ENCODE peak calls at places on chromosomes 12 and 14, in nine cellular contexts. One of them, this sample, is unnamed. For H3K4me1, the result is how much of the 10 kb centered on the place peaks cover.

GRCh38 chr12:128178551-128178950 is 88.4 kb upstream of the TMEM132C start:
- DNase-seq in GM12878: no peak
- DNase-seq in uterus: no peak
- DNase-seq in spleen: no peak
- DNase-seq in K562: no peak
- DNase-seq in stomach: no peak
- DNase-seq in suprapubic skin: no peak
- DNase-seq in ovary: no peak
- DNase-seq in esophagus squamous epithelium: no peak
- DNase-seq in this sample: no peak

GRCh38 chr12:104737113-104737512 is 221.0 kb downstream of the SLC41A2 start:
- DNase-seq in ovary: no peak
- DNase-seq in K562: no peak
- DNase-seq in stomach: no peak
- DNase-seq in GM12878: no peak
- DNase-seq in uterus: no peak
- DNase-seq in esophagus squamous epithelium: no peak
- DNase-seq in spleen: no peak
- DNase-seq in suprapubic skin: no peak
- DNase-seq in this sample: no peak

GRCh38 chr14:55843718-55844403 is 263.9 kb downstream of the KTN1 start:
- DNase-seq in stomach: no peak
- DNase-seq in GM12878: no peak
- DNase-seq in K562: no peak
- DNase-seq in uterus: no peak
- DNase-seq in esophagus squamous epithelium: no peak
- DNase-seq in suprapubic skin: no peak
- DNase-seq in spleen: no peak
- DNase-seq in ovary: no peak
- DNase-seq in this sample: no peak

GRCh38 chr14:57487771-57488170 is 5.9 kb downstream of the CCDC198 start:
- DNase-seq in spleen: no peak
- DNase-seq in suprapubic skin: no peak
- DNase-seq in GM12878: no peak
- DNase-seq in stomach: no peak
- DNase-seq in esophagus squamous epithelium: no peak
- DNase-seq in uterus: no peak
- DNase-seq in ovary: no peak
- DNase-seq in K562: no peak
- DNase-seq in this sample: no peak

GRCh38 chr12:8629486-8630033 is 16.9 kb upstream of the AICDA start:
- DNase-seq in uterus: no peak
- DNase-seq in K562: no peak
- DNase-seq in ovary: no peak
- DNase-seq in suprapubic skin: no peak
- DNase-seq in stomach: no peak
- DNase-seq in spleen: no peak
- DNase-seq in esophagus squamous epithelium: no peak
- DNase-seq in GM12878: peak
- DNase-seq in this sample: no peak

GRCh38 chr12:2356601-2357125 is 303.9 kb downstream of the CACNA1C start:
- DNase-seq in esophagus squamous epithelium: no peak
- DNase-seq in stomach: no peak
- DNase-seq in ovary: no peak
- DNase-seq in uterus: no peak
- DNase-seq in K562: no peak
- DNase-seq in GM12878: no peak
- DNase-seq in suprapubic skin: no peak
- DNase-seq in spleen: no peak
- DNase-seq in this sample: no peak

GRCh38 chr14:44945264-44945663 is 16.5 kb downstream of the KLHL28 start:
- DNase-seq in GM12878: no peak
- DNase-seq in ovary: no peak
- DNase-seq in esophagus squamous epithelium: no peak
- DNase-seq in stomach: no peak
- DNase-seq in suprapubic skin: no peak
- DNase-seq in spleen: no peak
- DNase-seq in K562: no peak
- DNase-seq in uterus: no peak
- DNase-seq in this sample: no peak

GRCh38 chr12:89353188-89353822 is 1.0 kb upstream of the DUSP6 start:
- DNase-seq in suprapubic skin: peak
- DNase-seq in stomach: peak
- DNase-seq in ovary: peak
- DNase-seq in uterus: no peak
- DNase-seq in GM12878: no peak
- DNase-seq in spleen: no peak
- DNase-seq in K562: no peak
- DNase-seq in esophagus squamous epithelium: no peak
- DNase-seq in this sample: peak

GRCh38 chr12:50504798-50505385 is at the start of gene DIP2B:
- DNase-seq in ovary: peak
- DNase-seq in spleen: peak
- DNase-seq in suprapubic skin: peak
- DNase-seq in GM12878: peak
- DNase-seq in K562: peak
- DNase-seq in stomach: peak
- DNase-seq in uterus: peak
- DNase-seq in esophagus squamous epithelium: peak
- DNase-seq in this sample: peak
- TF ChIP-seq POLR2A in ovary: peak
- TF ChIP-seq POLR2A in spleen: no peak
- TF ChIP-seq POLR2A in suprapubic skin: peak
- TF ChIP-seq POLR2A in GM12878: peak
- TF ChIP-seq POLR2A in K562: peak
- TF ChIP-seq POLR2A in stomach: no peak
- TF ChIP-seq POLR2A in uterus: peak
- TF ChIP-seq POLR2A in esophagus squamous epithelium: no peak
- TF ChIP-seq POLR2A in this sample: no peak

DNA sequence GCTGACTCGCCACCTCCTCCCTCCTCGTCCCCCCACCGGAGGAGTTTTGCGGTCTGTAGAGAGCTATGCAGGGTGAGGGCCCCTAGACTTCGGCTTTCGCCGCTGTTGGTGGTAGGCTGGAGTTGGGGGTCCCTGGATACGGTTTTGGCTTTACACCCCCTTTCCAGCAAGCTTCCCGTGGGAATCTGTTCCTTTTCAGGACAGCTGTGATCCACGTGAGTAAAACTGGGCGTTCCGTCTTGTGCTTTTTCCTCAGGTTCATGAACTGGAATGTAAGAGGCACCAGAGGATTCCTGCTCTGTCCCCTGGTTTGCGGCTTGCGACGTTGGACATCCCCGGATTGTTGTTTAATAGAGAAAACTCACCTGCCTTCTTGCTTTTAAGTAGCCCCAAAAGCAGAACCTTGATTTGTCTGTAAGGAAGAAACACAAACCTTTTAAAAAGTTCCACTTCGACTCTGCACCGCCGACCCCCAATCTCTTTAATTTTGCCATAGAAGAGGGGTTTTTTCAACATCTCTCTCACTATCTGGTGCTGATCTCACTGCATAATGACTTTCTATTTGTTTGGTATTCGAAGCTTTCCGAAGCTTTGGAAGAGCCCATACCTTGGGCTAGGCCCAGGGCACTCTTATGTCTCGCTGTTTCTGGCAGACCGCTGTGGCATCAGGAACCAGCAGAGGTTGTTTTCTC is 490 bp downstream of the PRORP start:
- DNase-seq in spleen: peak
- DNase-seq in stomach: no peak
- DNase-seq in suprapubic skin: no peak
- DNase-seq in K562: peak
- DNase-seq in GM12878: no peak
- DNase-seq in esophagus squamous epithelium: no peak
- DNase-seq in uterus: no peak
- DNase-seq in ovary: no peak
- DNase-seq in this sample: no peak
- H3K4me1 ChIP-seq in spleen: half or more
- H3K4me1 ChIP-seq in stomach: under half
- H3K4me1 ChIP-seq in suprapubic skin: under half
- H3K4me1 ChIP-seq in K562: under half
- H3K4me1 ChIP-seq in GM12878: under half
- H3K4me1 ChIP-seq in esophagus squamous epithelium: half or more
- H3K4me1 ChIP-seq in uterus: under half
- H3K4me1 ChIP-seq in ovary: under half
- H3K4me1 ChIP-seq in this sample: under half

GRCh38 chr12:95621725-95622124 is 70.4 kb upstream of the USP44 start:
- DNase-seq in GM12878: no peak
- DNase-seq in esophagus squamous epithelium: no peak
- DNase-seq in uterus: no peak
- DNase-seq in stomach: no peak
- DNase-seq in K562: no peak
- DNase-seq in spleen: no peak
- DNase-seq in suprapubic skin: no peak
- DNase-seq in ovary: no peak
- DNase-seq in this sample: no peak

GRCh38 chr12:95624544-95624943 is 73.3 kb upstream of the USP44 start:
- DNase-seq in ovary: no peak
- DNase-seq in K562: no peak
- DNase-seq in stomach: peak
- DNase-seq in uterus: no peak
- DNase-seq in GM12878: no peak
- DNase-seq in spleen: no peak
- DNase-seq in esophagus squamous epithelium: no peak
- DNase-seq in suprapubic skin: no peak
- DNase-seq in this sample: no peak

GRCh38 chr12:95625012-95625411 is 73.7 kb upstream of the USP44 start:
- DNase-seq in ovary: no peak
- DNase-seq in suprapubic skin: no peak
- DNase-seq in stomach: peak
- DNase-seq in K562: no peak
- DNase-seq in uterus: no peak
- DNase-seq in esophagus squamous epithelium: no peak
- DNase-seq in spleen: no peak
- DNase-seq in GM12878: no peak
- DNase-seq in this sample: no peak

GRCh38 chr12:95623554-95624170 is 72.4 kb upstream of the USP44 start:
- DNase-seq in K562: peak
- DNase-seq in suprapubic skin: no peak
- DNase-seq in GM12878: no peak
- DNase-seq in uterus: peak
- DNase-seq in ovary: peak
- DNase-seq in spleen: peak
- DNase-seq in esophagus squamous epithelium: no peak
- DNase-seq in stomach: peak
- DNase-seq in this sample: peak

GRCh38 chr12:95622879-95623278 is 71.6 kb upstream of the USP44 start:
- DNase-seq in uterus: no peak
- DNase-seq in suprapubic skin: no peak
- DNase-seq in esophagus squamous epithelium: no peak
- DNase-seq in K562: no peak
- DNase-seq in stomach: no peak
- DNase-seq in spleen: no peak
- DNase-seq in ovary: no peak
- DNase-seq in GM12878: no peak
- DNase-seq in this sample: no peak
- TF ChIP-seq POLR2A in uterus: no peak
- TF ChIP-seq POLR2A in suprapubic skin: no peak
- TF ChIP-seq POLR2A in esophagus squamous epithelium: no peak
- TF ChIP-seq POLR2A in K562: no peak
- TF ChIP-seq POLR2A in stomach: no peak
- TF ChIP-seq POLR2A in spleen: no peak
- TF ChIP-seq POLR2A in ovary: no peak
- TF ChIP-seq POLR2A in GM12878: no peak
- TF ChIP-seq POLR2A in this sample: no peak

GRCh38 chr12:116125084-116125483 is 152.4 kb downstream of the MED13L start:
- DNase-seq in ovary: no peak
- DNase-seq in GM12878: no peak
- DNase-seq in K562: no peak
- DNase-seq in uterus: no peak
- DNase-seq in suprapubic skin: no peak
- DNase-seq in esophagus squamous epithelium: no peak
- DNase-seq in spleen: no peak
- DNase-seq in stomach: no peak
- DNase-seq in this sample: no peak

GRCh38 chr12:116122639-116123038 is 154.9 kb downstream of the MED13L start:
- DNase-seq in spleen: no peak
- DNase-seq in uterus: no peak
- DNase-seq in GM12878: no peak
- DNase-seq in esophagus squamous epithelium: no peak
- DNase-seq in ovary: no peak
- DNase-seq in stomach: no peak
- DNase-seq in K562: no peak
- DNase-seq in suprapubic skin: no peak
- DNase-seq in this sample: no peak

GRCh38 chr12:116125981-116126566 is 151.4 kb downstream of the MED13L start:
- DNase-seq in uterus: no peak
- DNase-seq in esophagus squamous epithelium: no peak
- DNase-seq in suprapubic skin: no peak
- DNase-seq in spleen: no peak
- DNase-seq in K562: no peak
- DNase-seq in ovary: no peak
- DNase-seq in GM12878: no peak
- DNase-seq in stomach: no peak
- DNase-seq in this sample: no peak

GRCh38 chr12:116123511-116124258 is 153.8 kb downstream of the MED13L start:
- DNase-seq in K562: peak
- DNase-seq in uterus: no peak
- DNase-seq in suprapubic skin: no peak
- DNase-seq in spleen: no peak
- DNase-seq in stomach: no peak
- DNase-seq in esophagus squamous epithelium: no peak
- DNase-seq in GM12878: no peak
- DNase-seq in ovary: no peak
- DNase-seq in this sample: no peak

DNA sequence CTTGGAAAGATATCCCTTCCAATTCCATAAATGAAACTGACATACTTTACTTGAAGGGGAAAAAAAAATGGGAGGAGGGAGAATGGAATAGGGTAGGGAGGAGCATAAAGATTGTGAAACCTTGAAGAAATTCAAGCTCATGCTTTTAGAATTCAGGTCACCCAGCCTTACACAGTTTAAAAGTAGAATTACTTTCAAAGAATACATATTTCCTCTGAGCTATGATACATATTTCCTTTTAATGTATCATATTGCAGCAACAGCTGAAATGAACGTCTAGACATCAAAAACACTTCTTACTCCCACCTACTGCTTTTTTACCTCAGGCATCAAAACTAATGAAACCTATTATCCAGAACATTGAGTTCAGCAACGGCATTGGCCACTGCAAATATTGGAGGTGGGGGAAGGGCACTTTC is 156.0 kb downstream of the MED13L start:
- DNase-seq in GM12878: no peak
- DNase-seq in spleen: no peak
- DNase-seq in stomach: no peak
- DNase-seq in uterus: no peak
- DNase-seq in K562: no peak
- DNase-seq in ovary: no peak
- DNase-seq in suprapubic skin: no peak
- DNase-seq in esophagus squamous epithelium: no peak
- DNase-seq in this sample: no peak
- H3K4me1 ChIP-seq in GM12878: under half
- H3K4me1 ChIP-seq in spleen: half or more
- H3K4me1 ChIP-seq in stomach: under half
- H3K4me1 ChIP-seq in uterus: under half
- H3K4me1 ChIP-seq in K562: under half
- H3K4me1 ChIP-seq in ovary: under half
- H3K4me1 ChIP-seq in suprapubic skin: half or more
- H3K4me1 ChIP-seq in esophagus squamous epithelium: half or more
- H3K4me1 ChIP-seq in this sample: under half

This sample was measured in Peyer's patch.